ENCODE peak calls at places on chromosomes 5 and 9, in nine cellular contexts. P, L, U, W, O, R, F, G and H are unnamed samples.

GRCh38 chr5:174599992-174600391 is 124.4 kb upstream of the MSX2 start:
- DNase-seq in F (no peak), O (no peak), P (peak; percentile 62), G (no peak), L (no peak), W (peak; percentile 47), U (no peak), R (no peak), H (no peak)

GRCh38 chr5:19285286-19285685 is 702.7 kb downstream of the CDH18 start:
- DNase-seq in F (no peak), W (no peak), P (no peak), U (no peak), L (no peak), O (no peak), G (no peak), R (no peak), H (no peak)

GRCh38 chr9:107711528-107711927 is 222.0 kb upstream of the KLF4 start:
- DNase-seq in R (no peak), F (no peak), W (no peak), L (no peak), U (no peak), O (peak; percentile 93), G (no peak), P (no peak), H (peak; percentile 90)

GRCh38 chr5:150538007-150538917 is 30.3 kb downstream of the NDST1 start:
- DNase-seq in R (no peak), P (no peak), G (no peak), F (no peak), U (no peak), O (peak; percentile 48), W (no peak), L (no peak), H (no peak)

GRCh38 chr5:111349429-111349828 is 125.2 kb downstream of the CAMK4 start:
- DNase-seq in U (no peak), O (no peak), W (no peak), P (no peak), L (no peak), F (no peak), R (no peak), G (no peak), H (no peak)

GRCh38 chr5:142717582-142718215 is 31.8 kb upstream of the FGF1 start:
- DNase-seq in R (no peak), U (no peak), F (no peak), L (no peak), O (peak; percentile 85), P (no peak), W (no peak), G (no peak), H (no peak)

GRCh38 chr5:55904152-55904551 is 53.0 kb downstream of the IL31RA start:
- DNase-seq in L (no peak), P (no peak), O (peak; percentile 85), R (no peak), G (no peak), U (no peak), F (peak; percentile 3), W (no peak), H (no peak)

GRCh38 chr9:111375817-111376564 is 46.0 kb upstream of the OR2K2 start:
- DNase-seq in U (no peak), L (no peak), R (no peak), F (no peak), P (no peak), W (no peak), O (peak; percentile 10), G (no peak), H (no peak)

GRCh38 chr9:124132671-124133147 is 121.1 kb downstream of the LHX2 start:
- DNase-seq in F (no peak), G (peak; percentile 13), R (no peak), U (no peak), L (no peak), W (no peak), O (no peak), P (no peak), H (no peak)

GRCh38 chr5:111447822-111448221 is 64.5 kb downstream of the STARD4 start:
- DNase-seq in G (no peak), U (no peak), P (no peak), R (no peak), W (no peak), L (peak; percentile 6), F (no peak), O (no peak), H (no peak)

GRCh38 chr5:99771296-99771695 is 763.9 kb upstream of the FAM174A start:
- DNase-seq in P (no peak), G (no peak), F (no peak), R (no peak), L (no peak), O (no peak), W (no peak), U (no peak), H (no peak)

GRCh38 chr5:155094455-155094854 is 80.9 kb downstream of the KIF4B start:
- DNase-seq in P (no peak), U (no peak), W (no peak), R (no peak), O (no peak), F (no peak), G (no peak), L (no peak), H (no peak)

GRCh38 chr9:114677418-114677817 is 4.6 kb downstream of the TEX48 start:
- DNase-seq in P (no peak), U (peak; percentile 62), O (peak; percentile 100), G (no peak), L (no peak), R (no peak), W (no peak), F (no peak), H (peak; percentile 90)

GRCh38 chr5:10233505-10233904 is 16.2 kb downstream of the ATPSCKMT start:
- DNase-seq in W (peak; percentile 64), P (peak; percentile 69), G (no peak), L (peak; percentile 5), U (peak; percentile 34), O (peak; percentile 88), F (peak; percentile 63), R (no peak), H (peak; percentile 82)

GRCh38 chr5:139803978-139804377 is 8.4 kb downstream of the PSD2 start:
- DNase-seq in P (no peak), F (no peak), L (no peak), U (no peak), R (no peak), W (no peak), O (no peak), G (no peak), H (no peak)

GRCh38 chr5:132641241-132641723 is 16.7 kb upstream of the IL13 start:
- DNase-seq in P (no peak), R (no peak), G (no peak), L (no peak), F (no peak), W (no peak), O (no peak), U (no peak), H (no peak)